ENCODE peak calls at places on chromosomes 13 and 19, in nine cellular contexts. F is GM10248, T is AG09319, J is PC-3, N is omental fat pad, S is IMR-90, G is NCI-H345, K is NCI-H1092 treated with DMSO at 0.1 percent for 48 hours, Z is memory B cell. R is an unnamed sample.

GRCh38 chr13:75393839-75394238 is 88.1 kb downstream of the TBC1D4 start:
- DNase-seq in F (no peak), T (no peak), J (no peak), N (no peak), S (peak), G (no peak), K (no peak), Z (no peak), R (no peak)

GRCh38 chr13:95607363-95607762 is 37.1 kb downstream of the DZIP1 start:
- DNase-seq in F (no peak), T (no peak), J (peak), N (no peak), S (peak), G (peak), K (no peak), Z (no peak), R (peak)

GRCh38 chr13:82654851-82655517 is 1227.3 kb downstream of the SLITRK1 start:
- DNase-seq in F (no peak), T (peak), J (no peak), N (no peak), S (peak), G (no peak), K (no peak), Z (no peak), R (peak)

GRCh38 chr19:33197591-33198000 is 3.5 kb downstream of the LRP3 start:
- DNase-seq in F (no peak), T (no peak), J (no peak), N (no peak), S (no peak), G (no peak), K (no peak), Z (no peak), R (no peak)

GRCh38 chr13:84843368-84843767 is 955.9 kb downstream of the SLITRK6 start:
- DNase-seq in F (no peak), T (no peak), J (peak), N (no peak), S (no peak), G (no peak), K (no peak), Z (no peak), R (no peak)

GRCh38 chr13:94217370-94217769 is 262.1 kb downstream of the DCT start:
- DNase-seq in F (no peak), T (no peak), J (no peak), N (no peak), S (peak), G (no peak), K (no peak), Z (no peak), R (no peak)

GRCh38 chr13:113421673-113422270 is 31.5 kb downstream of the ADPRHL1 start:
- DNase-seq in F (no peak), T (peak), J (no peak), N (no peak), S (peak), G (no peak), K (peak), Z (no peak), R (no peak)

GRCh38 chr19:46069841-46070341 is 29.1 kb upstream of the IGFL4 start:
- DNase-seq in F (no peak), T (no peak), J (peak), N (no peak), S (peak), G (no peak), K (no peak), Z (no peak), R (peak)

GRCh38 chr13:114015608-114016295 is 41.9 kb upstream of the C13orf46 start:
- DNase-seq in F (no peak), T (no peak), J (peak), N (no peak), S (peak), G (no peak), K (no peak), Z (no peak), R (no peak)

GRCh38 chr13:73849292-73849691 is 284.9 kb downstream of the KLF12 start:
- DNase-seq in F (no peak), T (no peak), J (peak), N (no peak), S (peak), G (no peak), K (peak), Z (no peak), R (peak)

GRCh38 chr13:72737033-72737432 is 9.3 kb downstream of the BORA start:
- DNase-seq in F (no peak), T (no peak), J (no peak), N (no peak), S (no peak), G (no peak), K (no peak), Z (no peak), R (no peak)

R was measured in LHCN-M2.